ENCODE peak calls at places on chromosomes 1 and 21, in seven cellular contexts. A is pancreas, D is SJSA1, X is lung, F is NT2/D1, Y is K562, J is endodermal cell. Z is an unnamed sample. For H3K27me3, the result is how much of the 10 kb centered on the place peaks cover.

GRCh38 chr21:46104104-46104503 is 6.2 kb downstream of the COL6A2 start:
- DNase-seq in Y (no peak), J (no peak), X (no peak), F (no peak), D (no peak), A (no peak), Z (no peak)

GRCh38 chr1:173258484-173259264 is 51.5 kb upstream of the TNFSF4 start:
- DNase-seq in D (no peak), X (no peak), Y (no peak), A (no peak), F (no peak), J (peak), Z (no peak)

GRCh38 chr1:233909195-233909594 is 4.7 kb downstream of the SLC35F3 start:
- DNase-seq in Y (no peak), J (no peak), X (no peak), A (no peak), D (no peak), F (no peak), Z (peak)

GRCh38 chr1:55860816-55861519 is 645.8 kb upstream of the USP24 start:
- DNase-seq in X (no peak), F (no peak), A (no peak), D (no peak), J (peak), Y (no peak), Z (no peak)

GRCh38 chr1:41425369-41425768 is 59.1 kb downstream of the EDN2 start:
- DNase-seq in Y (no peak), X (no peak), D (no peak), F (no peak), A (no peak), J (no peak), Z (no peak)

GRCh38 chr1:29172415-29172814 is 9.3 kb downstream of the SRSF4 start:
- DNase-seq in Y (no peak), X (no peak), F (no peak), A (no peak), D (no peak), J (no peak), Z (no peak)

GRCh38 chr1:205339717-205340116 is 17.0 kb downstream of the KLHDC8A start:
- DNase-seq in D (no peak), J (no peak), F (no peak), Y (no peak), X (no peak), A (peak), Z (no peak)

GRCh38 chr1:245690153-245690552 is 535.4 kb downstream of the KIF26B start:
- DNase-seq in A (no peak), D (no peak), Y (no peak), J (no peak), F (no peak), X (no peak), Z (no peak)

GRCh38 chr1:168556647-168557046 is 12.8 kb upstream of the XCL2 start:
- DNase-seq in D (no peak), J (no peak), Y (no peak), F (no peak), A (no peak), X (no peak), Z (no peak)

GRCh38 chr1:119982006-119982405 is 85.7 kb upstream of the ADAM30 start:
- DNase-seq in Y (no peak), A (no peak), D (no peak), J (no peak), X (no peak), F (no peak), Z (no peak)

GRCh38 chr1:24288479-24288878 is 30.7 kb upstream of the GRHL3 start:
- DNase-seq in F (no peak), X (no peak), A (no peak), Y (no peak), D (no peak), J (no peak), Z (no peak)

GRCh38 chr1:94236021-94236491 is 1.3 kb downstream of the ARHGAP29 start:
- DNase-seq in J (peak), D (no peak), F (no peak), A (no peak), Y (no peak), X (no peak), Z (no peak)

GRCh38 chr1:64228181-64228957 is 24.9 kb downstream of the UBE2U start:
- DNase-seq in X (no peak), Y (no peak), F (no peak), J (no peak), D (no peak), A (no peak), Z (no peak)

GRCh38 chr1:21100496-21100895 is 76.2 kb downstream of the EIF4G3 start:
- DNase-seq in A (no peak), Y (no peak), X (no peak), J (no peak), D (no peak), F (no peak), Z (no peak)

GRCh38 chr1:28190996-28191645 is 14.6 kb upstream of the PTAFR start:
- DNase-seq in Y (peak), A (no peak), F (no peak), J (peak), X (no peak), D (no peak), Z (no peak)

GRCh38 chr21:35340273-35340672 is 291.2 kb upstream of the RUNX1 start:
- DNase-seq in J (peak), F (no peak), A (no peak), Y (no peak), X (no peak), D (no peak), Z (no peak)

GRCh38 chr1:246106342-246106763 is 400.7 kb downstream of the SMYD3 start:
- DNase-seq in Y (peak), A (no peak), D (no peak), F (no peak), X (no peak), J (no peak), Z (no peak)

GRCh38 chr1:81998165-81998564 is 197.4 kb downstream of the ADGRL2 start:
- DNase-seq in A (no peak), D (no peak), X (no peak), F (no peak), J (no peak), Y (no peak), Z (no peak)

GRCh38 chr1:54874079-54874830 is 12.7 kb downstream of the DHCR24 start:
- DNase-seq in D (no peak), Y (no peak), F (no peak), X (no peak), A (no peak), J (no peak), Z (no peak)

GRCh38 chr21:14531927-14532326 is 14.2 kb downstream of the SAMSN1 start:
- DNase-seq in A (no peak), X (no peak), D (no peak), Y (no peak), F (no peak), J (no peak), Z (no peak)

GRCh38 chr21:14533555-14534400 is 12.3 kb downstream of the SAMSN1 start:
- DNase-seq in D (no peak), Y (no peak), J (no peak), A (no peak), X (no peak), F (no peak), Z (peak)

GRCh38 chr21:14538477-14538876 is 7.6 kb downstream of the SAMSN1 start:
- DNase-seq in Y (no peak), A (no peak), D (no peak), J (no peak), X (no peak), F (no peak), Z (no peak)

GRCh38 chr21:14535702-14536101 is 10.4 kb downstream of the SAMSN1 start:
- DNase-seq in A (no peak), X (no peak), Y (no peak), D (no peak), F (no peak), J (no peak), Z (no peak)

DNA sequence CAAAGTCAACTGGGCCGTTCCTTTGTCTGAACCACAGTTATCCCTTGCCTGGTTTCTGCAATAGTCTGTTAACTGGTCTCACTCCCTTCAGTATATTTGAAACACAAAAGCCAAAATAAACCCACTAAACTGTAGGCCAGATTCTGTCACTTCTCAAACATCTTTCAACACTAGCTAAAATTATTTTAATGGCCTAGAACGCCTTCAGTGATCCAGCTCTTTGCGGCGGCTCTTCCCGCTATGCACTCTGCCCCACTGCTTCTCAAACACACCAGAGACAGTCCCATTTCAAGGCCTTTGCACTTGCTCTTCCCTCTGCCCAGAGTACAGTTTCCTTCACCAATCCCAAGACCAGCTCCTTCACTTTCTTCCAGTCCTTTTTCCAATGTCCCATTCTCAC is 9.2 kb downstream of the SAMSN1 start:
- DNase-seq in A (no peak), J (no peak), D (no peak), F (no peak), Y (no peak), X (no peak), Z (no peak)
- H3K27me3 ChIP-seq in A (under half), J (under half), D (under half), F (under half), Y (under half), X (under half), Z (under half)

GRCh38 chr1:5765465-5765864 is 226.8 kb downstream of the NPHP4 start:
- DNase-seq in A (no peak), X (no peak), D (no peak), F (no peak), Y (no peak), J (no peak), Z (no peak)
- H3K27me3 ChIP-seq in A (under half), X (under half), D (under half), F (under half), Y (half or more), J (under half), Z (under half)

GRCh38 chr1:156925154-156926010 is 5.0 kb downstream of the LRRC71 start:
- DNase-seq in A (peak), J (no peak), D (no peak), X (no peak), Y (no peak), F (no peak), Z (no peak)
- H3K27me3 ChIP-seq in A (under half), J (half or more), D (under half), X (under half), Y (under half), F (half or more), Z (half or more)

GRCh38 chr21:27721675-27722074 is 754.8 kb upstream of the ADAMTS5 start:
- DNase-seq in F (no peak), Y (no peak), X (no peak), D (no peak), A (no peak), J (no peak), Z (no peak)
- H3K27me3 ChIP-seq in F (under half), Y (under half), X (under half), D (under half), A (under half), J (under half), Z (under half)

GRCh38 chr1:211099393-211099792 is 34.6 kb downstream of the KCNH1 start:
- DNase-seq in X (no peak), F (no peak), Y (no peak), J (no peak), A (no peak), D (no peak), Z (no peak)

GRCh38 chr1:211101481-211101880 is 32.5 kb downstream of the KCNH1 start:
- DNase-seq in D (no peak), Y (no peak), F (no peak), X (no peak), J (no peak), A (no peak), Z (no peak)
- H3K27me3 ChIP-seq in D (under half), Y (under half), F (under half), X (under half), J (under half), A (under half), Z (under half)

DNA sequence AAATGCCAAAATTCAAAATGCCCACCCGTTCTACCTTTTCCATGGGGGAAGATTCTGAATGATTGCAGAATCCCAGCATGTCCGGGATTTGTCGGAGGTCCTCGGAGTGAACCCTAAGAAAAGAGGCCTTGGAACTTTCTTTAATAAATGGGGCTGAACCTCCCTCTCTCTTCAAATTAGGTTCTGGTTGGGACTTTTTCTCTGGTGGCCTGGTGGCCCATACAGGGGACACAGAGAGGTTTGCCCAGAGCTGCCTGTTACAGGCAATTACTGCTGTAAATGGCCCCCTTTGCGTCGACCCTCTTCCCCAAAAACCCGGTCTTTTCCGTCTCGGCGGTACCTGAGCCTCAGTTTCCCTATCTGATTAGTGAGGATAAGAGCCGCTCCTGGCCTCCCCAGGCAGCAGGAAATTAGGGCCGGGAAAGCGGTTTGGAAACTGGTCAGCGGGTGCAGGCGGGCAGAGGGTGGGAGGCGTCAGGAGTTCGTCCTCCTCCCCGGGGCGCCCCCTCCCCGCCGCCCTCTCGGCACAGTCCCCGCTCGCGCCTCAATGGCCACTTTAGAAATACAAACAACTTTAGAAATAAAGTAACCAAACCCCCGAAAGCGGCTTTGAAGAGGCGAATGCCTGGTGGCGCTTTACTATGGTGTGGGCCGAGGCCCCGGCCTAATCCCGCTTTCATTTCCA is 15.6 kb downstream of the PAX7 start:
- DNase-seq in X (no peak), A (no peak), F (no peak), Y (no peak), D (no peak), J (peak), Z (no peak)
- H3K27me3 ChIP-seq in X (under half), A (under half), F (half or more), Y (half or more), D (half or more), J (half or more), Z (half or more)

DNA sequence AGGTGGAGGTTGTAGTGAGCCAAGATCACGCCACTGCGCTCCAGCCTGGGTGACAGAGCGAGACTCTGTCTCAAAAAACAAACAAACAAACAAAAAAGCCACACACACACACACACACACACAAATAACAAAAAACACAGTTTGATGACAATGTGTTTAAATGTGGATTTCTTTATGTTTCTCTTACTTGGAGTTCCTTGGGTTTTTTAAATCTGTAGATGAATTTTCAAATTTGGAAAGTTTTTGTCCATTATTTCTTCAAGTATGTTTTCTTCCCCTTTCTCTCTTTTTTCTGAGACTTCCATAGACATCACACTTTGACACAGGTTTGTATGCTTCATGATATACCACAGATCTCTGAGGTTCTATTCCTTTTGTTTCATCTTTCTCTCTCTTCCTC is 12.1 kb upstream of the PPIE start:
- DNase-seq in D (no peak), Y (no peak), J (no peak), F (no peak), A (no peak), X (no peak), Z (no peak)
- H3K27me3 ChIP-seq in D (half or more), Y (under half), J (half or more), F (half or more), A (under half), X (under half), Z (under half)

GRCh38 chr1:7171168-7171567 is 385.9 kb downstream of the CAMTA1 start:
- DNase-seq in F (no peak), J (no peak), D (no peak), X (no peak), Y (no peak), A (no peak), Z (no peak)
- H3K27me3 ChIP-seq in F (under half), J (under half), D (under half), X (under half), Y (under half), A (under half), Z (under half)

GRCh38 chr1:18119978-18120377 is 12.4 kb downstream of the IGSF21 start:
- DNase-seq in F (no peak), X (no peak), D (no peak), J (no peak), A (no peak), Y (no peak), Z (no peak)

GRCh38 chr1:18116777-18117176 is 9.2 kb downstream of the IGSF21 start:
- DNase-seq in F (no peak), A (no peak), Y (no peak), J (no peak), D (no peak), X (no peak), Z (no peak)

GRCh38 chr1:18118078-18118477 is 10.5 kb downstream of the IGSF21 start:
- DNase-seq in A (no peak), Y (no peak), X (no peak), F (no peak), D (no peak), J (no peak), Z (no peak)

GRCh38 chr1:18119289-18119688 is 11.7 kb downstream of the IGSF21 start:
- DNase-seq in A (no peak), D (no peak), X (no peak), J (no peak), F (no peak), Y (no peak), Z (no peak)

DNA sequence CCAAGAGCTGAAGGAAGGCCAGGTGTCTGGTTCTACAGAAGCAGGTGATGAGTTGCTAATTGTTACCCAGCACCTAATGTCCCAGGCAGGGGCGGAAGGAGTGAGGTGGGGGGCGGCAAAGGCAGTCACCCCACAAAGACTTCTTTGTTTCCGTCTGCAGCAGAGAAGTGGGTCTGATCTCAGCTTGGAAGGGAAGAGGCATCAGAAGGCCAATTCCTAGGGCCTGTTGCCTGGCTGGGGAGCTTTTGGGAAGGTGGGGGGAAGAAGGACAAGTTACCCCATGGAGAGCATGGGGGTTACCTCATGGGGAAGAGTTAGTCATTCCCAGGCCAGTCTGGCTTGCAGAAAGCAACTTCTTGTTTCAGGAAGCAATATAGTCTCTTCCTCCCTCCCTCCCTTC is 10.9 kb downstream of the IGSF21 start:
- DNase-seq in J (no peak), Y (no peak), F (no peak), A (no peak), X (no peak), D (no peak), Z (no peak)
- H3K27me3 ChIP-seq in J (half or more), Y (under half), F (under half), A (under half), X (under half), D (under half), Z (under half)

DNA sequence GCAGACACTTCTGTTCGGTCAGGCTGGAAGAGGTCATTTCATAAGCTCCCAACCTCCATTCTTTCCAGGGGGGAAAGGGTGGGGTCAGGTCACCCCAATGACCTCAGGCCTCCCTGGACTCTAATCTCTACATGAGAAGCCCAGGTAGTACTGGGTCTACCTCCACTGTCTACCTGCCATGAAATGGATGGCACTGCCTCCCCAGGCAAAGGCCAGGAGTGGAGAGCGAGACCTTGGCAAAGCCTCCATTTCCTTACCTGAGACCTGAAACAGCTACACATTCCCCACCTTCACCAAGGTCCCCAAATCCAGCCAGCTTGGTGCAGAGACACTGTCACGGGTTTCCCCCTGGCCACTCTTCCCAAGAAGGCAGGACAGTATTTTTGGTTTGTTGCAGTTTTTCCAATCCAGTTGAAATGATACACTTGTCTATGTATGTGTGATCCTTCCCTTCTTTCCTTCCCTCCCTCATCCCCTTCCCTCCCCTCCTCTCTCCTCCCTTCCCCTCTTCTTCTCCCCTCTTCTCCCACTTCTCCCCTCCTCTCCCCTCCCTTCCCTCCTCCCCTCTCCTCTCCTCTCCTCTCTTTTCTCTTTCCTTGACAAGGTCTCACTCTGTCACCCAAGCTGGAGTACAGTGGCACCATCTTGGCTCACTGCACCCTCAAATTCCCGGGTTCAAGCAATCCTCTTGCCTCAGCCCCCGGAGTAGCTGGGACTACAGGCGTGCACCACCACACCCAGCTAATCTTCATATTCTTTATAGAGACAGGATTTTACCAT is 16.1 kb downstream of the BTG2 start:
- DNase-seq in J (no peak), A (no peak), D (no peak), X (no peak), Y (no peak), F (no peak), Z (no peak)
- H3K27me3 ChIP-seq in J (under half), A (under half), D (under half), X (under half), Y (under half), F (half or more), Z (under half)